ENCODE peak calls at places on chromosome 6, in six cellular contexts. I, C, T, U, W and P are unnamed samples.

GRCh38 chr6:127832381-127832780 is 68.5 kb downstream of the THEMIS start:
- DNase-seq in I (no peak), C (no peak), T (no peak), U (no peak), W (no peak), P (no peak)

GRCh38 chr6:118739976-118740771 is 88.8 kb upstream of the CEP85L start:
- DNase-seq in I (no peak), C (no peak), T (no peak), U (peak), W (peak), P (no peak)

GRCh38 chr6:166586424-166587156 is at the start of gene RAMACL:
- DNase-seq in I (no peak), C (no peak), T (peak), U (no peak), W (no peak), P (no peak)

GRCh38 chr6:16322666-16323312 is 84.4 kb downstream of the GMPR start:
- DNase-seq in I (peak), C (peak), T (peak), U (peak), W (peak), P (no peak)

GRCh38 chr6:165823609-165824326 is 160.7 kb upstream of the PDE10A start:
- DNase-seq in I (no peak), C (no peak), T (no peak), U (no peak), W (no peak), P (no peak)

GRCh38 chr6:112343375-112343774 is 3.8 kb upstream of the RFPL4B start:
- DNase-seq in I (no peak), C (no peak), T (no peak), U (no peak), W (no peak), P (no peak)

GRCh38 chr6:136086686-136087085 is 163.4 kb downstream of the MTFR2 start:
- DNase-seq in I (no peak), C (no peak), T (no peak), U (peak), W (no peak), P (no peak)

GRCh38 chr6:166862287-166862977 is 93.9 kb downstream of the RNASET2 start:
- DNase-seq in I (no peak), C (no peak), T (peak), U (peak), W (no peak), P (no peak)

GRCh38 chr6:142378138-142378875 is 76.5 kb downstream of the ADGRG6 start:
- DNase-seq in I (no peak), C (no peak), T (no peak), U (peak), W (peak), P (no peak)

GRCh38 chr6:167906899-167907298 is 80.2 kb downstream of the AFDN start:
- DNase-seq in I (no peak), C (peak), T (no peak), U (peak), W (no peak), P (no peak)

GRCh38 chr6:124517339-124517738 is 444.9 kb upstream of the RNF217 start:
- DNase-seq in I (no peak), C (no peak), T (no peak), U (no peak), W (no peak), P (no peak)

GRCh38 chr6:1576711-1577110 is 33.0 kb upstream of the FOXC1 start:
- DNase-seq in I (no peak), C (no peak), T (no peak), U (no peak), W (no peak), P (no peak)

GRCh38 chr6:133584903-133585302 is 304.0 kb upstream of the TCF21 start:
- DNase-seq in I (no peak), C (no peak), T (no peak), U (no peak), W (no peak), P (no peak)

GRCh38 chr6:158706369-158706982 is 56.6 kb downstream of the SYTL3 start:
- DNase-seq in I (no peak), C (peak), T (no peak), U (peak), W (peak), P (no peak)

GRCh38 chr6:144149894-144150672 is at the start of gene STX11:
- DNase-seq in I (no peak), C (peak), T (peak), U (peak), W (peak), P (no peak)

GRCh38 chr6:136371951-136372350 is 82.3 kb upstream of the BCLAF1 start:
- DNase-seq in I (no peak), C (no peak), T (no peak), U (peak), W (no peak), P (no peak)

GRCh38 chr6:100664274-100665040 is 199.7 kb upstream of the SIM1 start:
- DNase-seq in I (peak), C (no peak), T (no peak), U (peak), W (peak), P (no peak)

GRCh38 chr6:29965873-29966601 is 23.7 kb downstream of the HLA-A start:
- DNase-seq in I (no peak), C (peak), T (peak), U (peak), W (peak), P (no peak)

GRCh38 chr6:23584134-23584763 is 541.8 kb upstream of the NRSN1 start:
- DNase-seq in I (no peak), C (no peak), T (no peak), U (peak), W (no peak), P (no peak)